ENCODE peak calls at places on chromosome 1, in eight cellular contexts. E is nephron progenitor cell; H is CD8-positive, alpha-beta T cell; B is lower lobe of right lung; S is pancreas; O is IMR-90; X is ovary; N is adrenal gland. J is an unnamed sample.

GRCh38 chr1:245207801-245208200 is 53.0 kb downstream of the KIF26B start:
- DNase-seq in E (no peak), X (no peak), N (no peak), S (no peak), B (no peak), H (no peak), O (no peak), J (no peak)

GRCh38 chr1:47175227-47175934 is 14.5 kb downstream of the PDZK1IP1 start:
- DNase-seq in H (no peak), B (no peak), N (peak; percentile 43), S (peak; percentile 74), E (peak; percentile 69), X (no peak), O (peak; percentile 54), J (peak; percentile 66)

GRCh38 chr1:11680270-11681070 is 478 bp downstream of the MAD2L2 start:
- DNase-seq in E (no peak), N (no peak), B (no peak), S (no peak), X (no peak), H (no peak), O (peak; percentile 22), J (no peak)

GRCh38 chr1:35454616-35455015 is 102.6 kb downstream of the KIAA0319L start:
- DNase-seq in O (peak; percentile 94), E (no peak), B (no peak), H (no peak), S (no peak), X (no peak), N (peak; percentile 46), J (no peak)

GRCh38 chr1:1225913-1226312 is 5.9 kb downstream of the SDF4 start:
- DNase-seq in S (no peak), H (no peak), B (no peak), E (no peak), X (no peak), O (no peak), N (no peak), J (no peak)

GRCh38 chr1:43703836-43704235 is 3.5 kb upstream of the ST3GAL3 start:
- DNase-seq in H (no peak), B (no peak), E (no peak), X (no peak), O (peak; percentile 48), N (no peak), S (no peak), J (no peak)

GRCh38 chr1:211557894-211558625 is 20.9 kb downstream of the SLC30A1 start:
- DNase-seq in X (no peak), O (no peak), E (no peak), S (no peak), B (no peak), H (no peak), N (no peak), J (no peak)

GRCh38 chr1:112446411-112446810 is 50.4 kb downstream of the CTTNBP2NL start:
- DNase-seq in H (no peak), E (no peak), X (no peak), S (no peak), N (no peak), B (no peak), O (peak; percentile 44), J (no peak)

GRCh38 chr1:112906155-112906698 is 49.8 kb downstream of the SLC16A1 start:
- DNase-seq in X (no peak), E (no peak), S (no peak), N (no peak), B (no peak), H (no peak), O (no peak), J (no peak)

GRCh38 chr1:100358210-100358609 is 5.9 kb downstream of the CDC14A start:
- DNase-seq in H (no peak), N (no peak), E (no peak), O (no peak), B (no peak), X (no peak), S (no peak), J (no peak)

GRCh38 chr1:221087919-221088318 is 208.7 kb downstream of the HLX start:
- DNase-seq in E (no peak), B (no peak), H (no peak), N (no peak), O (peak; percentile 55), S (no peak), X (no peak), J (no peak)

GRCh38 chr1:221089273-221089672 is 210.0 kb downstream of the HLX start:
- DNase-seq in O (peak; percentile 61), E (no peak), H (no peak), S (no peak), N (no peak), X (no peak), B (no peak), J (no peak)

GRCh38 chr1:221085712-221086111 is 206.5 kb downstream of the HLX start:
- DNase-seq in N (no peak), O (no peak), E (no peak), X (no peak), H (no peak), B (no peak), S (no peak), J (no peak)

GRCh38 chr1:221078260-221078965 is 199.2 kb downstream of the HLX start:
- DNase-seq in E (no peak), O (peak; percentile 51), X (no peak), S (no peak), H (no peak), B (no peak), N (no peak), J (no peak)

DNA sequence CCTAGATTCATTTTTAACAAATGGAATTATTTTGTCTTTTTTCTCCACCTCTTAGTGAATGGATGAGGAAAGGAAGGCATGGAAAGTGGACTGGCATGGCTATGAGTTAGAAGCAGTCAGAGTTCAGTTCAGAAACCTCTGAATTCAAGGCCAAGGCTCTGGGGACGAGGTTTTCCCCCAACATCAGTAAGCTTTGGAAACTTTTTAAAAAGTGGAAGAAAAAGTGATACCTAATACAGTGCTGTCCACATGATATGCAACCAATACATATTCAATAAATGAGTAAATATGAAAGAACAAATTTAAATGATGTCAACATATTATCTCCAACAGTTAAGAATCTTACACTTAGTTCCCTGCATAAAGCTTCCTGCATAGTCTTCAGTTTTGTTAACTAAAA is 204.7 kb downstream of the HLX start:
- DNase-seq in B (no peak), H (no peak), N (no peak), E (no peak), X (no peak), O (no peak), S (no peak), J (no peak)
- TF ChIP-seq CTCF in B (no peak), H (no peak), N (no peak), E (no peak), X (no peak), O (no peak), S (no peak), J (no peak)

DNA sequence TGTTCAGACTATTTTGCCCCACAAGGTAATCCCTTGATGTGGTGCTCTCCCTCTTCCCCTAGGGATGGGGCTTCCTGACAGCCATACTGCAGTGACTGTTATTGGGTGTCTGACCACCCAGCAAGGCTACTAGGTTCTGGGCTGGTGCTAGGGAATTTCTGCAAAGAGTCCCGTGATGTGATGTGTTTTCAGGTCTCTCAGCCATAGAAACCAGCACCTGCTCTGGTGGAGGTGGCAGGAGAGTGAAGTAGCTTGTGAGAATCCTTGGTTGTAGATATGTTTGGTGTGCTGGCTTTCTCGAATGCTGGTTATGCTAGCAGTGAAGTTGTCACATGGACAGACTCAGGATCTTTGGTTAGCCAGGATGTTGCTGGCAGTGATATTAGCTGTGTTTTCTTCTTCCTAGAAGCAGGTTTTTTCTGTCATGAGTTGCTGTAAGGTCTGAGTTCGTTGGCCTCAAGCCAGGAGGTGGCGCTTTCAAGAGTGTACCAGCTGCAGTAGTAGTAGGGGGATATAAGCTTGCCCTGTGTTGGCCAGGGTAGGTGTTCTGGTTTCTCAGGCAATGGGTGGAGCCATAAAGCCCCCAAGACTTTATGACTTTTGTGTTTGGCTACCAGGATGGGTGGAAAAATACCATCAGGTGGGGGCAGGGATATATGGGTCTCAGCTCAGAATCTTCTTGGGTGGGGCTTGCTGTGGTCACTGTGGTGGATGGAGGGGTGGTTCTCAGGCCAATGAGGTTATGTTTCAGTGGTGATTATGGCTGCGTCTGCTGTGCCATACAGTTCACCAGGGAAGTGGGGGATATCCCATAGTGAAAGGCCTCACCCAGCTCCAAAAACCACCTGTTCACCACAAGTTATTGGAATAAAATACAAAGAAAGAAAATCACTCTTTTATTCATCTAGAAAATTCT is 1112.3 kb downstream of the KCNT2 start:
- DNase-seq in S (no peak), B (no peak), N (no peak), E (no peak), H (no peak), O (no peak), X (no peak), J (no peak)
- TF ChIP-seq CTCF in S (no peak), B (no peak), N (no peak), E (no peak), H (no peak), O (no peak), X (no peak), J (no peak)

GRCh38 chr1:64268653-64269557 is 65.5 kb downstream of the UBE2U start:
- DNase-seq in X (peak; percentile 81), E (peak; percentile 77), B (no peak), S (peak; percentile 74), H (peak; percentile 5), O (peak; percentile 85), N (peak; percentile 75), J (peak; percentile 77)

GRCh38 chr1:64263335-64263734 is 59.9 kb downstream of the UBE2U start:
- DNase-seq in E (no peak), X (no peak), N (no peak), O (no peak), H (no peak), B (no peak), S (no peak), J (no peak)

GRCh38 chr1:64266941-64267340 is 63.5 kb downstream of the UBE2U start:
- DNase-seq in O (no peak), E (no peak), N (no peak), B (no peak), S (no peak), X (no peak), H (no peak), J (no peak)

GRCh38 chr1:64265141-64265540 is 61.7 kb downstream of the UBE2U start:
- DNase-seq in X (no peak), B (no peak), O (no peak), S (no peak), H (no peak), N (no peak), E (no peak), J (no peak)

GRCh38 chr1:64263856-64264255 is 60.4 kb downstream of the UBE2U start:
- DNase-seq in S (no peak), X (no peak), O (no peak), H (no peak), E (no peak), B (no peak), N (no peak), J (no peak)
- TF ChIP-seq CTCF in S (no peak), X (no peak), O (no peak), H (no peak), E (no peak), B (no peak), N (no peak), J (no peak)

DNA sequence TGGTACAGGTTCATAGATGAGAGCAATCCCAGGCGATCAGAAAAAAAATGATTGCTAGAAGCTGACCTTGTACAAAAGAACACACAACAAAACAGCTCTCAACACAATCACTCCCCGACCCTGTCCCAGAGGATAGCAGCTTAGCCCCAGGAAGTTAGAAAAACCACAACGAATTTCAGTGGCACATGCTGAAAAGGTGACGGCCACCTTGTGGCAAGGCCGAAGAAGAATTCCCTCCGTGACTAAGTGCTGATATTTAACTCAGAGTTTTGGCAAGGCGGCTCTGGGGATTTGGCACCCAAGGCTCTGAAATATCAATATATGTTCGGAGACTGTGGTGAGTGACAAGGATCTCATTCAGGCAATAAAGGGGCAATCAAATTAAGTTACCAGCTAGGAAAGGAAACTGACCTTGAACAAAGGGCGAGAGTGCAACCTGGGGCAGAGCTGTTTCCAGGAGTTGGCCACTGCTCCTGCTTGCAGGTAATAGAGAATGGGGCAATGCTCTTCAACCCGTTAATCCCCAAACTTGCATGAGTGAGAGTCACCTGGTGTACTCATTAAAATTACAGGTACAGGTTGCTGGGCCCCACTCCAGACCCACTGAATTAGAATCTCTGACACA is 96.2 kb downstream of the BEND5 start:
- DNase-seq in B (no peak), E (no peak), H (no peak), S (peak; percentile 20), O (no peak), N (no peak), X (no peak), J (no peak)
- TF ChIP-seq CTCF in B (no peak), E (no peak), H (no peak), S (no peak), O (no peak), N (peak; percentile 23), X (no peak), J (peak; percentile 44)